ENCODE peak calls at places on chromosomes 2 and 18, in ten cellular contexts. H is endothelial cell, P is myocyte, D is glutamatergic neuron, O is substantia nigra, B is NCI-H2081, Z is K562, I is left kidney, N is HAP-1, A is AG20443. J is an unnamed sample.
A peak's percentile ranks its signal among the peaks of the same experiment; 100 is the strongest.

GRCh38 chr2:1626271-1626681 is 118.0 kb downstream of the PXDN start:
- DNase-seq in H (no peak), P (no peak), D (peak; percentile 15), O (no peak), B (no peak), Z (no peak), I (no peak), N (no peak), A (no peak), J (no peak)

GRCh38 chr2:161077367-161078210 is 82.6 kb upstream of the TANK start:
- DNase-seq in H (no peak), P (peak; percentile 65), D (no peak), O (no peak), B (no peak), Z (no peak), I (no peak), N (no peak), A (peak; percentile 54), J (no peak)

GRCh38 chr2:37648316-37649011 is 23.0 kb downstream of the CDC42EP3 start:
- DNase-seq in H (peak; percentile 26), P (peak; percentile 99), D (peak; percentile 23), O (no peak), B (no peak), Z (no peak), I (peak; percentile 61), N (no peak), A (no peak), J (no peak)

GRCh38 chr18:55764382-55764781 is 176.4 kb upstream of the TCF4 start:
- DNase-seq in H (no peak), P (no peak), D (no peak), O (no peak), B (no peak), Z (no peak), I (peak; percentile 75), N (no peak), A (no peak), J (no peak)

GRCh38 chr2:120722603-120723421 is 12.9 kb upstream of the GLI2 start:
- DNase-seq in H (no peak), P (peak; percentile 62), D (no peak), O (no peak), B (no peak), Z (no peak), I (no peak), N (no peak), A (peak; percentile 66), J (no peak)

GRCh38 chr2:159982270-159982669 is 80.1 kb downstream of the PLA2R1 start:
- DNase-seq in H (no peak), P (peak; percentile 43), D (no peak), O (no peak), B (no peak), Z (no peak), I (peak; percentile 34), N (peak; percentile 68), A (peak; percentile 75), J (no peak)

GRCh38 chr2:173720310-173720709 is 244.9 kb downstream of the SP3 start:
- DNase-seq in H (no peak), P (peak; percentile 59), D (no peak), O (no peak), B (no peak), Z (no peak), I (peak; percentile 21), N (no peak), A (peak; percentile 59), J (no peak)

GRCh38 chr2:5849596-5849995 is 157.4 kb downstream of the SOX11 start:
- DNase-seq in H (no peak), P (no peak), D (no peak), O (no peak), B (no peak), Z (no peak), I (no peak), N (no peak), A (no peak), J (no peak)

GRCh38 chr2:240349133-240350005 is 86.1 kb upstream of the GPC1 start:
- DNase-seq in H (no peak), P (no peak), D (peak; percentile 9), O (no peak), B (no peak), Z (no peak), I (no peak), N (no peak), A (no peak), J (no peak)

GRCh38 chr2:126399001-126399400 is 257.0 kb upstream of the GYPC start:
- DNase-seq in H (peak; percentile 14), P (no peak), D (no peak), O (no peak), B (no peak), Z (no peak), I (peak; percentile 7), N (no peak), A (no peak), J (no peak)

GRCh38 chr18:49849331-49850217 is 36.2 kb upstream of the ACAA2 start:
- DNase-seq in H (no peak), P (peak; percentile 96), D (no peak), O (no peak), B (peak; percentile 33), Z (peak; percentile 30), I (peak; percentile 87), N (peak; percentile 63), A (peak; percentile 83), J (no peak)

GRCh38 chr2:172427256-172427989 is at the start of gene ITGA6:
- DNase-seq in H (peak; percentile 73), P (peak; percentile 86), D (peak; percentile 73), O (peak; percentile 52), B (peak; percentile 68), Z (peak; percentile 78), I (peak; percentile 93), N (peak; percentile 88), A (peak; percentile 82), J (no peak)